ENCODE peak calls at places on chromosomes 4 and X, in eight cellular contexts. W is pancreas, P is endodermal cell, Z is body of pancreas, G is IMR-90, Y is uterus, J is kidney, B is fibroblast of lung. N is an unnamed sample.
A peak's percentile ranks its signal among the peaks of the same experiment; 100 is the strongest.

GRCh38 chr4:106869551-106869950 is 166.6 kb downstream of the DKK2 start:
- DNase-seq in W (no peak), P (no peak), Z (no peak), G (no peak), Y (no peak), J (no peak), B (peak; percentile 58), N (no peak)

GRCh38 chrX:51837926-51838325 is 55.5 kb upstream of the MAGED1 start:
- DNase-seq in W (no peak), P (no peak), Z (peak; percentile 24), G (peak; percentile 52), Y (peak; percentile 67), J (no peak), B (peak; percentile 42), N (peak; percentile 37)

GRCh38 chr4:72896515-72896914 is 173.0 kb downstream of the COX18 start:
- DNase-seq in W (no peak), P (no peak), Z (no peak), G (peak; percentile 78), Y (peak; percentile 62), J (no peak), B (peak; percentile 92), N (no peak)

GRCh38 chr4:93018243-93018642 is 714.5 kb downstream of the GRID2 start:
- DNase-seq in W (no peak), P (no peak), Z (no peak), G (no peak), Y (no peak), J (no peak), B (peak; percentile 22), N (no peak)

GRCh38 chrX:39674771-39675553 is 422.8 kb downstream of the BCOR start:
- DNase-seq in W (no peak), P (no peak), Z (no peak), G (no peak), Y (no peak), J (no peak), B (no peak), N (no peak)

GRCh38 chr4:93764647-93765246 is 63.8 kb upstream of the ATOH1 start:
- DNase-seq in W (no peak), P (no peak), Z (peak; percentile 26), G (peak; percentile 44), Y (no peak), J (no peak), B (peak; percentile 21), N (no peak)

GRCh38 chr4:159071969-159072765 is 30.7 kb upstream of the RAPGEF2 start:
- DNase-seq in W (no peak), P (no peak), Z (no peak), G (peak; percentile 19), Y (no peak), J (no peak), B (peak; percentile 52), N (no peak)

GRCh38 chr4:163591614-163592020 is 97.1 kb downstream of the TMA16 start:
- DNase-seq in W (no peak), P (no peak), Z (no peak), G (no peak), Y (no peak), J (no peak), B (no peak), N (no peak)

GRCh38 chrX:148784859-148785655 is 284.6 kb downstream of the AFF2 start:
- DNase-seq in W (no peak), P (peak; percentile 47), Z (no peak), G (no peak), Y (no peak), J (no peak), B (peak; percentile 1), N (no peak)

GRCh38 chr4:8097721-8098345 is 60.8 kb downstream of the ABLIM2 start:
- DNase-seq in W (no peak), P (no peak), Z (no peak), G (no peak), Y (no peak), J (peak; percentile 38), B (no peak), N (no peak)
- H3K27ac ChIP-seq in W (no peak overlapping the region), P (no peak overlapping the region), Z (no peak overlapping the region), G (no peak overlapping the region), Y (no peak overlapping the region), J (no peak overlapping the region), B (no peak overlapping the region), N (no peak overlapping the region)

GRCh38 chr4:80012291-80012690 is 60.7 kb downstream of the ANTXR2 start:
- DNase-seq in W (no peak), P (no peak), Z (no peak), G (no peak), Y (no peak), J (no peak), B (no peak), N (no peak)
- H3K4me1 ChIP-seq in W (no peaks in the 10 kb centered on the region), P (peaks cover 3% of the 10 kb centered on the region), Z (no peaks in the 10 kb centered on the region), G (peaks cover 13% of the 10 kb centered on the region), Y (peaks cover under 1% of the 10 kb centered on the region), J (no peaks in the 10 kb centered on the region), B (peaks cover 10% of the 10 kb centered on the region), N (peaks cover 4% of the 10 kb centered on the region)

GRCh38 chrX:25105251-25105650 is 89.5 kb upstream of the ARX start:
- DNase-seq in W (no peak), P (peak; percentile 53), Z (no peak), G (no peak), Y (no peak), J (no peak), B (no peak), N (no peak)
- H3K27ac ChIP-seq in W (no peak overlapping the region), P (no peak overlapping the region), Z (no peak overlapping the region), G (no peak overlapping the region), Y (no peak overlapping the region), J (no peak overlapping the region), B (no peak overlapping the region), N (no peak overlapping the region)

DNA sequence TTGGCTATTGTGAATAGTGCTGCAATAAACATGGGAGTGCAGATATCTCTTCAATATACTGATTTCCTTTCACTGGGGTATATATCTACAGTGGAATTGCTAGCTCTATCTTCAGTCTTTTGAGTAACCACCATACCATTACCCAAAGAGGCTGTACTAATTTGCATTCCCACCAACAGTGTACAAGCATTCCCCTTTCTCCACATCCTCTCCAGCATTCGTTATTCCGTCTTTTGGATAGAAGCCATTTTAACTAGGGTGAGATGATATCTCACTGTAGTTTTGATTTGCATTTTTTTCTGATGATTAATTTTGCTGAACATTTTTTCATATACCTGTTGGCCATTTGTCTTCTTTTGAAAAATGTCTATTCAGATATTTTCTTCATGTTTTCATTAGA is 110.3 kb downstream of the PRDM5 start:
- DNase-seq in W (no peak), P (no peak), Z (no peak), G (no peak), Y (no peak), J (no peak), B (peak; percentile 71), N (no peak)
- H3K4me1 ChIP-seq in W (no peaks in the 10 kb centered on the region), P (no peaks in the 10 kb centered on the region), Z (no peaks in the 10 kb centered on the region), G (peaks cover 2% of the 10 kb centered on the region), Y (no peaks in the 10 kb centered on the region), J (no peaks in the 10 kb centered on the region), B (no peaks in the 10 kb centered on the region), N (no peaks in the 10 kb centered on the region)

GRCh38 chr4:83247415-83248357 is 36.9 kb downstream of the COQ2 start:
- DNase-seq in W (no peak), P (peak; percentile 44), Z (no peak), G (no peak), Y (no peak), J (no peak), B (no peak), N (peak; percentile 56)
- H3K27ac ChIP-seq in W (no peak overlapping the region), P (no peak overlapping the region), Z (no peak overlapping the region), G (no peak overlapping the region), Y (no peak overlapping the region), J (no peak overlapping the region), B (no peak overlapping the region), N (no peak overlapping the region)

GRCh38 chr4:109435635-109436034 is 2.0 kb downstream of the SEC24B start:
- DNase-seq in W (no peak), P (no peak), Z (no peak), G (no peak), Y (no peak), J (no peak), B (no peak), N (no peak)

GRCh38 chr4:109434007-109434792 is 585 bp downstream of the SEC24B start:
- DNase-seq in W (peak; percentile 23), P (peak; percentile 69), Z (peak; percentile 45), G (peak; percentile 18), Y (peak; percentile 29), J (peak; percentile 85), B (peak; percentile 16), N (peak; percentile 33)

GRCh38 chr4:109433281-109434006 is at the start of gene SEC24B:
- DNase-seq in W (peak; percentile 87), P (peak; percentile 94), Z (peak; percentile 87), G (peak; percentile 62), Y (peak; percentile 82), J (peak; percentile 98), B (peak; percentile 77), N (peak; percentile 94)

GRCh38 chr4:109436504-109436903 is 2.9 kb downstream of the SEC24B start:
- DNase-seq in W (no peak), P (no peak), Z (no peak), G (no peak), Y (no peak), J (no peak), B (no peak), N (no peak)

GRCh38 chr4:109434793-109435080 is 1.1 kb downstream of the SEC24B start:
- DNase-seq in W (no peak), P (no peak), Z (no peak), G (peak; percentile 37), Y (no peak), J (no peak), B (peak; percentile 63), N (no peak)
- H3K4me1 ChIP-seq in W (peaks cover 39% of the 10 kb centered on the region), P (peaks cover 3% of the 10 kb centered on the region), Z (peaks cover 38% of the 10 kb centered on the region), G (peaks cover 3% of the 10 kb centered on the region), Y (peaks cover 4% of the 10 kb centered on the region), J (peaks cover 16% of the 10 kb centered on the region), B (peaks cover 8% of the 10 kb centered on the region), N (peaks cover 46% of the 10 kb centered on the region)

GRCh38 chr4:6281436-6282144 is 11.9 kb downstream of the WFS1 start:
- DNase-seq in W (no peak), P (no peak), Z (no peak), G (no peak), Y (peak; percentile 65), J (peak; percentile 65), B (no peak), N (peak; percentile 60)

GRCh38 chr4:6282247-6282646 is 12.6 kb downstream of the WFS1 start:
- DNase-seq in W (no peak), P (no peak), Z (no peak), G (peak; percentile 62), Y (no peak), J (no peak), B (peak; percentile 37), N (no peak)

GRCh38 chr4:6280365-6280996 is 10.8 kb downstream of the WFS1 start:
- DNase-seq in W (no peak), P (peak; percentile 58), Z (no peak), G (no peak), Y (no peak), J (no peak), B (no peak), N (no peak)

GRCh38 chr4:6279582-6280289 is 10.1 kb downstream of the WFS1 start:
- DNase-seq in W (no peak), P (no peak), Z (no peak), G (no peak), Y (no peak), J (no peak), B (no peak), N (no peak)

GRCh38 chr4:6283282-6283681 is 13.6 kb downstream of the WFS1 start:
- DNase-seq in W (no peak), P (no peak), Z (no peak), G (no peak), Y (no peak), J (no peak), B (no peak), N (no peak)
- H3K27ac ChIP-seq in W (no peak overlapping the region), P (no peak overlapping the region), Z (no peak overlapping the region), G (no peak overlapping the region), Y (peak overlapping the region; percentile 93), J (no peak overlapping the region), B (no peak overlapping the region), N (no peak overlapping the region)